ENCODE peak calls at places on chromosomes 11 and 22, in seven cellular contexts. Y is sigmoid colon, V is heart left ventricle, P is transverse colon, K is A549, I is body of pancreas, S is esophagus squamous epithelium. C is an unnamed sample.

GRCh38 chr11:2523821-2524391 is 79.1 kb downstream of the KCNQ1 start:
- DNase-seq in Y (peak), V (peak), P (peak), K (no peak), I (peak), S (no peak), C (no peak)

GRCh38 chr11:15819679-15820286 is 536.6 kb downstream of the SOX6 start:
- DNase-seq in Y (peak), V (peak), P (peak), K (peak), I (peak), S (peak), C (peak)

GRCh38 chr22:20253161-20253560 is 15.0 kb downstream of the RTN4R start:
- DNase-seq in Y (no peak), V (no peak), P (no peak), K (no peak), I (no peak), S (no peak), C (no peak)

GRCh38 chr11:83033972-83034672 is 37.6 kb downstream of the RAB30 start:
- DNase-seq in Y (peak), V (peak), P (peak), K (no peak), I (peak), S (no peak), C (peak)

GRCh38 chr11:72844356-72844755 is 30.1 kb downstream of the ATG16L2 start:
- DNase-seq in Y (no peak), V (peak), P (no peak), K (no peak), I (no peak), S (no peak), C (no peak)

GRCh38 chr22:45768490-45768889 is 96.9 kb downstream of the ATXN10 start:
- DNase-seq in Y (no peak), V (no peak), P (no peak), K (no peak), I (no peak), S (no peak), C (no peak)

GRCh38 chr22:38104084-38104483 is 6.4 kb downstream of the BAIAP2L2 start:
- DNase-seq in Y (no peak), V (no peak), P (no peak), K (peak), I (no peak), S (no peak), C (no peak)

GRCh38 chr11:104060004-104060403 is 23.6 kb downstream of the DDI1 start:
- DNase-seq in Y (no peak), V (no peak), P (no peak), K (no peak), I (no peak), S (no peak), C (no peak)

GRCh38 chr11:86740628-86741488 is 59.5 kb upstream of the PRSS23 start:
- DNase-seq in Y (peak), V (peak), P (peak), K (peak), I (peak), S (no peak), C (no peak)

GRCh38 chr11:13141731-13142724 is 132.9 kb downstream of the RASSF10 start:
- DNase-seq in Y (no peak), V (no peak), P (peak), K (no peak), I (no peak), S (no peak), C (no peak)

GRCh38 chr11:112797072-112797471 is 164.1 kb upstream of the NCAM1 start:
- DNase-seq in Y (no peak), V (no peak), P (no peak), K (no peak), I (peak), S (no peak), C (no peak)

GRCh38 chr11:109994896-109995295 is 98.3 kb upstream of the ZC3H12C start:
- DNase-seq in Y (no peak), V (no peak), P (no peak), K (peak), I (no peak), S (no peak), C (no peak)

GRCh38 chr22:41382098-41382578 is 396 bp downstream of the TEF start:
- DNase-seq in Y (peak), V (peak), P (peak), K (peak), I (peak), S (peak), C (peak)

GRCh38 chr22:22886546-22886945 is 1.1 kb upstream of the IGLL5 start:
- DNase-seq in Y (no peak), V (no peak), P (no peak), K (no peak), I (no peak), S (no peak), C (no peak)

GRCh38 chr11:112321521-112322172 is 61.0 kb upstream of the PLET1 start:
- DNase-seq in Y (no peak), V (peak), P (peak), K (peak), I (peak), S (no peak), C (no peak)

GRCh38 chr11:57474017-57474750 is 13.9 kb downstream of the RTN4RL2 start:
- DNase-seq in Y (no peak), V (no peak), P (no peak), K (no peak), I (no peak), S (no peak), C (peak)

GRCh38 chr11:77073328-77074001 is 6.7 kb downstream of the CAPN5 start:
- DNase-seq in Y (peak), V (peak), P (peak), K (peak), I (peak), S (no peak), C (peak)

GRCh38 chr22:37546436-37547248 is 13.6 kb upstream of the CDC42EP1 start:
- DNase-seq in Y (peak), V (peak), P (peak), K (no peak), I (peak), S (no peak), C (peak)

GRCh38 chr22:36104435-36104834 is 56.1 kb downstream of the APOL3 start:
- DNase-seq in Y (peak), V (no peak), P (no peak), K (no peak), I (no peak), S (no peak), C (no peak)

GRCh38 chr22:45120440-45120839 is 43.3 kb upstream of the NUP50 start:
- DNase-seq in Y (no peak), V (no peak), P (no peak), K (no peak), I (no peak), S (no peak), C (no peak)

GRCh38 chr11:111018571-111018970 is 227.0 kb upstream of the POU2AF2 start:
- DNase-seq in Y (no peak), V (no peak), P (no peak), K (no peak), I (no peak), S (no peak), C (no peak)

GRCh38 chr11:62664405-62665074 is 470 bp downstream of the C11orf98 start:
- DNase-seq in Y (peak), V (no peak), P (peak), K (peak), I (peak), S (no peak), C (peak)

GRCh38 chr11:110478410-110478809 is 48.7 kb downstream of the FDX1 start:
- DNase-seq in Y (no peak), V (no peak), P (no peak), K (no peak), I (no peak), S (no peak), C (no peak)

GRCh38 chr11:128772814-128773213 is 78.9 kb downstream of the FLI1 start:
- DNase-seq in Y (no peak), V (peak), P (peak), K (no peak), I (peak), S (no peak), C (no peak)

GRCh38 chr11:7332962-7333361 is 81.3 kb downstream of the SYT9 start:
- DNase-seq in Y (no peak), V (no peak), P (no peak), K (no peak), I (no peak), S (no peak), C (no peak)

GRCh38 chr11:116887909-116888556 is 50.6 kb upstream of the APOA1 start:
- DNase-seq in Y (no peak), V (no peak), P (no peak), K (no peak), I (no peak), S (no peak), C (no peak)

GRCh38 chr11:13073119-13073981 is 64.2 kb downstream of the RASSF10 start:
- DNase-seq in Y (no peak), V (no peak), P (no peak), K (peak), I (no peak), S (no peak), C (peak)

GRCh38 chr11:96307748-96308133 is 35.3 kb downstream of the MAML2 start:
- DNase-seq in Y (no peak), V (no peak), P (no peak), K (peak), I (no peak), S (no peak), C (no peak)

GRCh38 chr11:76233936-76234703 is 27.8 kb upstream of the WNT11 start:
- DNase-seq in Y (peak), V (peak), P (peak), K (no peak), I (peak), S (no peak), C (no peak)

GRCh38 chr22:39173787-39174497 is 21.5 kb upstream of the CBX7 start:
- DNase-seq in Y (no peak), V (no peak), P (peak), K (no peak), I (no peak), S (no peak), C (no peak)

GRCh38 chr11:64060861-64061444 is 25.2 kb downstream of the FLRT1 start:
- DNase-seq in Y (no peak), V (peak), P (peak), K (peak), I (peak), S (no peak), C (peak)

GRCh38 chr11:132231656-132232173 is 861.3 kb downstream of the NTM start:
- DNase-seq in Y (no peak), V (no peak), P (no peak), K (no peak), I (no peak), S (no peak), C (no peak)

GRCh38 chr11:86374586-86374985 is at the start of gene CCDC81:
- DNase-seq in Y (no peak), V (no peak), P (no peak), K (no peak), I (peak), S (no peak), C (no peak)

DNA sequence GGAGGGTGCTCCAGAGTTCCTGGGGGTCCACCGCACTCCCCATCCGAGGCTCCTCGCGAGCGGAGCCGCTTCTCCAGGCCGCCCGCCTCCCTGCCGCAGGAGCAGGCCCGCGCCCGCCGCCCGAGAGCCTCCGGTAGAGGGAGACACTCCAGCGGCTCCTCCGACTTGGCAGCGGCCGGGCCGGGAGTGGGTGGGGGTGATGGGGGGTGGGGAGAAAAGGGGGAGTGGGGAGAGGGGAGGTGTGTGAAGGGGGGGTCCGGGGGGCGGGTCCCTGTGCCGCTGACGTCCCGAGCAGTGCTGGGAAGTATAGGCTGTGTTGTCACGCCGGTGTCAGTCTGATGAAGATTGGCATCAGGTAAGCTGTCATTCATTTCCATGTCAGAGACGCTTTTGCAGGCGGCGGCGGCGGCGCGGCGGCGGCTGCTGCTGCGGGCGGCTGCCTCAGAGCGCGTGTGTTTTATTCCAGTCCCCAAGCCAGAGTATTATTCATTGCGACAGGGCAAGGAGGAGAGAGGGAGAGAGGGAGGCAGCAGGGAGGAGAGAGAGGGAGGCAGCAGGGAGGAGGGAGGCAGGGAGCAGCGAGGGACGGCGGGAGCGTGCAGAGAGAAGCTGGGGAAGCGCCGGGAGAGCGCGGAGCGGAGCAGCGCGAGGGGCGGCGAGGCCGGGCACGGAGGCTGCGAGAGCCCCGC is at the start of gene PKNOX2:
- DNase-seq in Y (peak), V (peak), P (peak), K (peak), I (peak), S (no peak), C (no peak)
- TF ChIP-seq POLR2A in Y (no peak), V (no peak), P (peak), K (no peak), I (peak), S (no peak), C (no peak)

GRCh38 chr11:119310682-119311052 is 6.3 kb downstream of the MCAM start:
- DNase-seq in Y (no peak), V (no peak), P (no peak), K (no peak), I (no peak), S (no peak), C (no peak)
- TF ChIP-seq POLR2A in Y (no peak), V (no peak), P (no peak), K (no peak), I (no peak), S (no peak), C (no peak)

DNA sequence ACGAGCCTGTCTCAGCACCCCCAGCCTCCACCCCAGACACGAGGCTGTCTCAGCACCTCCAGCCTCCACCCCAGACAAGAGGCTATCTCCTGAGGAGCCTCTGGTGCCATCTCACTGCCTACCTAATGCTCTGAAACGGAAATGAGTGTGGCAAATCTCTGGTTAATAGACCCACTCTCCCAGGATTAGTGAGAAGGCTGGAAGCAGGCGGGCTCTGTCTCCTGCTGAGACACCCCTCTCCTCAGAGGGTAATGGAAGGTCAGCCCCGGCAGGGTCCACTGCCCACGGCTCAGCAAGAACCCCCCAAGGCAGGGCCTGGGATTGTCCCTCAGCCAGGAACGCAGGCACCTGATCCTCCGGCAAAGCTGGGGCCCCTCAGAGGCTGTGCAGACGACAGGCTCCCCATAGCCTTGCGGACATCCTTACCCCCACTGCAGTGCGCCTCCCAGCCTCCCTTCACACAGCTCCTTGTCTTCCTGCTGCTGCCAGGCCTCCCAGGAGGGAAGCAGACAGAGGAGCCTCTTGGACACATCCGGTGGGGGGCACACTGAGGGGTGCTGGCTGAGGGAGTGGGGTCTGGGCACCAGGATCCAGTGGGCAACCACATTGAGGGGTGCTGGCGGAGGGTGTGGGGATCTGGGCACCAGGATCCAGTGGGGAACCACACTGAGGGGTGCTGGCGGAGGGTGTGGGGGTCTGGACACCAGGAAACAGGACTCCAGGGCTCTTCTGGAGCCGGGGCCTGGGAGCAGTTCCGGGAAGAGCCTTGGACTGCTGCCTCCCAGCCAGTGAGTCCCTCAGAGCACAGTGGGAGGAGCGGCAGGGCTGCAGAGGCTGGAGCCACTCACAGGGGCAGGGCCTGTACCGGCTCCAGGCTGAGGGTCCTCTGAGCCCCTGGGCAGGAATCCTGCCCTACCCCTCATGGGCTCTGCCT is 13.1 kb downstream of the CHID1 start:
- DNase-seq in Y (no peak), V (no peak), P (no peak), K (no peak), I (no peak), S (no peak), C (no peak)
- TF ChIP-seq POLR2A in Y (no peak), V (no peak), P (no peak), K (no peak), I (no peak), S (no peak), C (no peak)

DNA sequence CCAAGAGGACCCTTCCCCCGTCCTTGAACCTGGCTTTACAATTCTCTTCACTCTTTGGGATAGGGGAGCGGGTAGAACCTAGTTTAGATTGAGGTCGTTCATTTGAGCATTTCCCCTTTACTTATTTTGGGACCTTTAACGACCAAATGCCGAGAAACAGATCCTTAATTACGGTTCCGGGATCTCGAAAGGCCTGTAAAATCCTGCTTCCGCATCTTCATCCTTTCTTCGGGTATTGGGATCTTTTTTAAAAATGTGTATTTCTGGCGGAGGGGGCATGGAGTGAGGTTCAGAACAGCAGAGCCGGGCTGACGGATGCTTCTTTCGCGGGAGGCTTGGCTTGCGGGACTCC is 397 bp upstream of the HIPK3 start:
- DNase-seq in Y (no peak), V (no peak), P (no peak), K (no peak), I (no peak), S (no peak), C (no peak)
- TF ChIP-seq POLR2A in Y (no peak), V (no peak), P (no peak), K (no peak), I (no peak), S (no peak), C (no peak)

GRCh38 chr11:118002541-118003019 is 16.4 kb downstream of the IL10RA start:
- DNase-seq in Y (peak), V (peak), P (peak), K (no peak), I (peak), S (no peak), C (no peak)
- TF ChIP-seq POLR2A in Y (no peak), V (no peak), P (no peak), K (no peak), I (no peak), S (no peak), C (no peak)